ENCODE peak calls at places on chromosomes 13 and 19, in four cellular contexts. One of them, this sample, is unnamed.
A peak's percentile ranks its signal among the peaks of the same experiment; 100 is the strongest.

GRCh38 chr19:33472696-33473624 is 48.6 kb downstream of the PEPD start:
- DNase-seq in thyroid gland: no peak
- DNase-seq in Karpas-422: no peak
- DNase-seq in colonic mucosa: no peak
- DNase-seq in this sample: no peak

GRCh38 chr19:35241417-35241816 is 7.4 kb upstream of the LSR start:
- DNase-seq in thyroid gland: no peak
- DNase-seq in Karpas-422: no peak
- DNase-seq in colonic mucosa: no peak
- DNase-seq in this sample: no peak

GRCh38 chr13:113774177-113775107 is 15.4 kb downstream of the TMEM255B start:
- DNase-seq in thyroid gland: no peak
- DNase-seq in Karpas-422: no peak
- DNase-seq in colonic mucosa: no peak
- DNase-seq in this sample: no peak

GRCh38 chr13:73220966-73221720 is 162.3 kb downstream of the KLF5 start:
- DNase-seq in thyroid gland: no peak
- DNase-seq in Karpas-422: no peak
- DNase-seq in colonic mucosa: peak; percentile 40
- DNase-seq in this sample: no peak

GRCh38 chr13:112685856-112686255 is 4.0 kb upstream of the ATP11A start:
- DNase-seq in thyroid gland: no peak
- DNase-seq in Karpas-422: no peak
- DNase-seq in colonic mucosa: no peak
- DNase-seq in this sample: no peak

GRCh38 chr13:54206601-54207000 is 1178.0 kb downstream of the OLFM4 start:
- DNase-seq in thyroid gland: no peak
- DNase-seq in Karpas-422: no peak
- DNase-seq in colonic mucosa: no peak
- DNase-seq in this sample: no peak

GRCh38 chr19:35342430-35342829 is 5.3 kb upstream of the FFAR1 start:
- DNase-seq in thyroid gland: no peak
- DNase-seq in Karpas-422: no peak
- DNase-seq in colonic mucosa: no peak
- DNase-seq in this sample: no peak

GRCh38 chr19:37718357-37718756 is 1.2 kb downstream of the ZNF607 start:
- DNase-seq in thyroid gland: no peak
- DNase-seq in Karpas-422: no peak
- DNase-seq in colonic mucosa: peak; percentile 27
- DNase-seq in this sample: no peak

GRCh38 chr13:56528040-56528760 is 612.5 kb upstream of the PRR20A start:
- DNase-seq in thyroid gland: no peak
- DNase-seq in Karpas-422: no peak
- DNase-seq in colonic mucosa: no peak
- DNase-seq in this sample: no peak

GRCh38 chr13:105997436-105998232 is 537.8 kb downstream of the EFNB2 start:
- DNase-seq in thyroid gland: no peak
- DNase-seq in Karpas-422: no peak
- DNase-seq in colonic mucosa: no peak
- DNase-seq in this sample: no peak

GRCh38 chr13:113586661-113587479 is 2.3 kb downstream of the TFDP1 start:
- DNase-seq in thyroid gland: no peak
- DNase-seq in Karpas-422: no peak
- DNase-seq in colonic mucosa: peak; percentile 17
- DNase-seq in this sample: no peak

GRCh38 chr13:78194904-78195639 is 276.4 kb upstream of the EDNRB start:
- DNase-seq in thyroid gland: no peak
- DNase-seq in Karpas-422: no peak
- DNase-seq in colonic mucosa: no peak
- DNase-seq in this sample: no peak

GRCh38 chr19:2235396-2236284 is 489 bp downstream of the PLEKHJ1 start:
- DNase-seq in thyroid gland: peak; percentile 77
- DNase-seq in Karpas-422: peak; percentile 62
- DNase-seq in colonic mucosa: peak; percentile 87
- DNase-seq in this sample: no peak

GRCh38 chr13:31930901-31931522 is 100.6 kb upstream of the FRY start:
- DNase-seq in thyroid gland: no peak
- DNase-seq in Karpas-422: no peak
- DNase-seq in colonic mucosa: no peak
- DNase-seq in this sample: no peak

GRCh38 chr13:26785845-26786630 is 25.5 kb upstream of the GPR12 start:
- DNase-seq in thyroid gland: no peak
- DNase-seq in Karpas-422: peak; percentile 83
- DNase-seq in colonic mucosa: peak; percentile 34
- DNase-seq in this sample: no peak

GRCh38 chr19:19866599-19867248 is 1.0 kb downstream of the ZNF253 start:
- DNase-seq in thyroid gland: peak; percentile 44
- DNase-seq in Karpas-422: peak; percentile 59
- DNase-seq in colonic mucosa: peak; percentile 36
- DNase-seq in this sample: no peak

GRCh38 chr13:99656843-99657506 is 155.7 kb downstream of the TM9SF2 start:
- DNase-seq in thyroid gland: no peak
- DNase-seq in Karpas-422: no peak
- DNase-seq in colonic mucosa: peak; percentile 13
- DNase-seq in this sample: no peak

GRCh38 chr13:95185851-95186250 is 115.4 kb downstream of the ABCC4 start:
- DNase-seq in thyroid gland: no peak
- DNase-seq in Karpas-422: no peak
- DNase-seq in colonic mucosa: no peak
- DNase-seq in this sample: no peak

GRCh38 chr19:2695288-2695866 is 7.1 kb downstream of the GNG7 start:
- DNase-seq in thyroid gland: no peak
- DNase-seq in Karpas-422: no peak
- DNase-seq in colonic mucosa: no peak
- DNase-seq in this sample: no peak

GRCh38 chr13:85314686-85315085 is 484.5 kb downstream of the SLITRK6 start:
- DNase-seq in thyroid gland: no peak
- DNase-seq in Karpas-422: no peak
- DNase-seq in colonic mucosa: no peak
- DNase-seq in this sample: no peak

GRCh38 chr19:44600466-44600865 is 12.9 kb upstream of the IGSF23 start:
- DNase-seq in thyroid gland: no peak
- DNase-seq in Karpas-422: no peak
- DNase-seq in colonic mucosa: no peak
- DNase-seq in this sample: no peak

GRCh38 chr13:113608967-113609533 is 24.5 kb downstream of the TFDP1 start:
- DNase-seq in thyroid gland: no peak
- DNase-seq in Karpas-422: no peak
- DNase-seq in colonic mucosa: no peak
- DNase-seq in this sample: no peak

GRCh38 chr13:56351041-56351440 is 789.7 kb upstream of the PRR20A start:
- DNase-seq in thyroid gland: no peak
- DNase-seq in Karpas-422: no peak
- DNase-seq in colonic mucosa: no peak
- DNase-seq in this sample: no peak

GRCh38 chr19:39413903-39414608 is 1.6 kb downstream of the PLEKHG2 start:
- DNase-seq in thyroid gland: peak; percentile 63
- DNase-seq in Karpas-422: peak; percentile 42
- DNase-seq in colonic mucosa: peak; percentile 43
- DNase-seq in this sample: no peak

DNA sequence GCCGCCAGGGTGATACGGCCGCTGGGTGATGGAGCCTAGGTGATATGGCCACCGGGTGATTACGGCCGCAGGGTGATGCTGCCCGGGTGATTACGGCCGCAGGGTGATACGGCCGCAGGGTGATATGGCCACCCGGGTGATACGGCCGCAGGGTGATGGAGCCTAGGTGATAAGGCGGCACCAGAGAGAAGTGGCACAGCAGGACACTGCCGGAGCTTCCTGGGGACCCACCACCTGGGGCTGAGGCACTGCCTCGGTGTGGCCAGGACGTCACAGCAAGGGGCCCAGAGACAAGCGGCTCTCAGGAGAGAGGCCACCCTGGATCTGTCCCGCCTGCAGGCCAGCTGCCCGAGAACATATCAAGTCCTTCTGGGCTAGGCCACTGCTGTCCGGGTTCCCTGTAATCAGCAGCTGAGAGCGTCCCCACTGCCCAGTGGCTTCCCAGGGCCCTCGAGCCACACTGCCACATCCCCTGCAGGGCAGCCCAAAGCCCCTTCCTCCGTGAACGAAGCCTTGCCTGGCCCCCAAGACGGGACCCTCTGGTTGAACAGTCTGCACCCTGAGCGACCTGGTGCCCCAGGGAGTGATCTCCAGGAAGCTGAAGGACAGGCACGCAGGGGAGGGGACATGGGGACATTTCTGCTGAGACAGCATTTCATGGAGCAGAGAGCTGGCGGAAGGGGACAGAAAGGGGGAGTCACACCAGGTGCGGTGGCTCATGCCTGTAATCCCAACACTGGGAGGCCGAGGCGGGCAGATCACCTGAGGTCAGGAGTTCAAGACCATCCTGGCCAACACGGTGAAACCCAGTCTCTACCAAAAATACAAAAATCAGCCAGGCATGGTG is 22.1 kb downstream of the ZNF787 start:
- DNase-seq in thyroid gland: no peak
- DNase-seq in Karpas-422: no peak
- DNase-seq in colonic mucosa: no peak
- DNase-seq in this sample: no peak
- H3K4me3 ChIP-seq in thyroid gland: no peak overlapping the region
- H3K4me3 ChIP-seq in Karpas-422: no peak overlapping the region
- H3K4me3 ChIP-seq in colonic mucosa: no peak overlapping the region
- H3K4me3 ChIP-seq in this sample: no peak overlapping the region

DNA sequence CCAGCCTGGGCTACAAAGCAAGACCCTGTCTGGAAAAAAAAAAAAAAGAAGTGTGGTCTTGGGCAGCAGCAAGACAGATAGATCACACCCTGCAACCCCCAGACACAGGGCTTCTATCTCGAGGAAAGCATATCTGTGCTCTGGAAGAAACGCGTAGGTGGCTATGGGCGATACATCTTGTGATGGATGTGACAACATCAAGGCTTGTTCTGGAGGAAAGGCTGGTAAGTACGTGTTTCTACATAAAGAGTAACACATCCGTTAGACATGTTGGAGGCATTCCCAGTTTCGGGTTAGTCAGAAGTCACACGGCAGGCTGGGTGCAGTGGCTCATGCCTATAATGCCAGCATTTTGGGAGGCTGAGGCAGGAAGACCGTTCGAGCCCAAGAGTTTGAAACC is 6.6 kb upstream of the DHDH start:
- DNase-seq in thyroid gland: no peak
- DNase-seq in Karpas-422: no peak
- DNase-seq in colonic mucosa: peak; percentile 42
- DNase-seq in this sample: peak; percentile 90
- H3K27ac ChIP-seq in thyroid gland: no peak overlapping the region
- H3K27ac ChIP-seq in Karpas-422: no peak overlapping the region
- H3K27ac ChIP-seq in colonic mucosa: no peak overlapping the region
- H3K27ac ChIP-seq in this sample: peak overlapping the region; percentile 65

GRCh38 chr19:30224689-30225606 is 147.2 kb upstream of the ZNF536 start:
- DNase-seq in thyroid gland: peak; percentile 14
- DNase-seq in Karpas-422: no peak
- DNase-seq in colonic mucosa: no peak
- DNase-seq in this sample: no peak
- H3K27me3 ChIP-seq in thyroid gland: no peaks in the 10 kb centered on the region
- H3K27me3 ChIP-seq in Karpas-422: no peaks in the 10 kb centered on the region
- H3K27me3 ChIP-seq in colonic mucosa: peaks cover 71% of the 10 kb centered on the region
- H3K27me3 ChIP-seq in this sample: peaks cover 13% of the 10 kb centered on the region

GRCh38 chr13:24097667-24098066 is 62.9 kb upstream of the SPATA13 start:
- DNase-seq in thyroid gland: no peak
- DNase-seq in Karpas-422: no peak
- DNase-seq in colonic mucosa: no peak
- DNase-seq in this sample: no peak
- H3K4me3 ChIP-seq in thyroid gland: no peak overlapping the region
- H3K4me3 ChIP-seq in Karpas-422: no peak overlapping the region
- H3K4me3 ChIP-seq in colonic mucosa: no peak overlapping the region
- H3K4me3 ChIP-seq in this sample: no peak overlapping the region

GRCh38 chr13:67106502-67107057 is 123.6 kb downstream of the PCDH9 start:
- DNase-seq in thyroid gland: no peak
- DNase-seq in Karpas-422: no peak
- DNase-seq in colonic mucosa: no peak
- DNase-seq in this sample: no peak

DNA sequence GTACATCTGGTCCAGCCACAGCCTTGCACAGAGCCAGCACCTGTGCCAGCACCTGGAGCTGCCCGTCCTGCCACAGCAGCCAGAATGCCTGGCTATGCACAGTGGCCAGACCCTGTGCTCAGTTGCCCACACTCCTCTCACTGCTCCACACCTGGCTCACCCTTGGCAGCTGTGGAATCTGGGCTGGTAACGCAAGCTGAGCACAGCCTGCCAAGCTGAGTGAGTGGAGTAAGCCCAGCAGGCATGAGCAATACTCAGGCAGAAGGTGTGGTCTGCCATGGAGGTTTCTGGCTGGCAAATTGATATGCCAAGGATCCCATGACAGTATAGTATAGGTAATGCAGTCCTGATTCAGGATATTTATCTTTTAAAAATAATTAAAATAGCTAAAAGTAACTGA is 122.2 kb downstream of the PCDH9 start:
- DNase-seq in thyroid gland: no peak
- DNase-seq in Karpas-422: no peak
- DNase-seq in colonic mucosa: no peak
- DNase-seq in this sample: no peak
- H3K27ac ChIP-seq in thyroid gland: no peak overlapping the region
- H3K27ac ChIP-seq in Karpas-422: no peak overlapping the region
- H3K27ac ChIP-seq in colonic mucosa: no peak overlapping the region
- H3K27ac ChIP-seq in this sample: no peak overlapping the region

DNA sequence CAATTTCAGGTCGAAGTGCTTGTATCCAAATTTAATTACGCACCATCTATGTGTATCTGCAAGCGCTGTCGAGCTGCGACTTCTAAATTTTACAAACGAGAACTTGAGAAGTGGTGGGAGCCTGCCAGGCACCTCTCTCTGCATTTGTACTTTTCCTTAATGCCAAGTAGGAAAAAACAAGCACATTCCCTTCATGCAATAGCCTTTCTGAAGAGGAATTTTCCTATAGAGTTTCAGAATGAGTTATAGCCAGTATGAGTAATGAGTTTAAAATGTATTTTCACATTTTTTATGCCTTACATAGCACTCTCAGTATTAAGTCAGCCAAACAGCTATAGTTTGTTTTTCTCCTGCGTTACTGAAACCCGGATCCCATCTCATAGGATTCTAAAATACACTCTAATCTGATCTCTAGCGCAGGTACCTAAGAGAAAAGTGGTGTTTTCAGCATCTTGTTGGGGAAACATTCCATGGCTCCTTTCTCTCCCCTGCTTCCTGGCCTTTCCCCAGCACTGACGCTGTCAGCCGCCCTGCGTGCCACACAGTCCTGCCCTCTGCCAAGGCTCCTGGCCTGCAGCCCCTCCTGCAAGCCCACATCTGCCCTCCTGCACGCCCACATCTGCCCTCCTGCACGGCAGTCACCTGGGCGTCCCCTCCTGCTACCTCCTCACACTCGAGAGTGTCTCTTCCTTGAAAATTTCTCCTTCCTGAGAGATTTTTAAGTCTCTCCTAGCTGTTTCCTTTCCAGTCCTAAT is 526.9 kb downstream of the MYO16 start:
- DNase-seq in thyroid gland: peak; percentile 17
- DNase-seq in Karpas-422: no peak
- DNase-seq in colonic mucosa: no peak
- DNase-seq in this sample: peak; percentile 9
- H3K27me3 ChIP-seq in thyroid gland: no peaks in the 10 kb centered on the region
- H3K27me3 ChIP-seq in Karpas-422: no peaks in the 10 kb centered on the region
- H3K27me3 ChIP-seq in colonic mucosa: no peaks in the 10 kb centered on the region
- H3K27me3 ChIP-seq in this sample: no peaks in the 10 kb centered on the region

GRCh38 chr19:50497030-50497420 is 14.0 kb downstream of the JOSD2 start:
- DNase-seq in thyroid gland: no peak
- DNase-seq in Karpas-422: no peak
- DNase-seq in colonic mucosa: no peak
- DNase-seq in this sample: no peak
- H3K4me3 ChIP-seq in thyroid gland: peak overlapping the region; percentile 6
- H3K4me3 ChIP-seq in Karpas-422: no peak overlapping the region
- H3K4me3 ChIP-seq in colonic mucosa: no peak overlapping the region
- H3K4me3 ChIP-seq in this sample: no peak overlapping the region

This sample was measured in prostate gland.